ENCODE peak calls at places on chromosomes 2 and 18, in five cellular contexts. C is foreskin fibroblast, L is BJ, P is dermis microvascular lymphatic vessel endothelial cell, N is Daoy. X is an unnamed sample.

GRCh38 chr18:68796936-68797690 is 767 bp upstream of the CCDC102B start:
- DNase-seq in L (peak; percentile 51), N (peak; percentile 54), C (peak; percentile 78), P (peak; percentile 93), X (peak; percentile 70)

GRCh38 chr2:106885326-106885725 is 641 bp downstream of the ST6GAL2 start:
- DNase-seq in C (no peak), L (no peak), P (no peak), N (peak; percentile 39), X (no peak)

GRCh38 chr18:1505856-1506255 is 601.2 kb downstream of the ADCYAP1 start:
- DNase-seq in N (no peak), L (no peak), P (no peak), C (no peak), X (no peak)

GRCh38 chr2:47043142-47043890 is 111.8 kb downstream of the STPG4 start:
- DNase-seq in P (peak; percentile 88), L (peak; percentile 66), N (peak; percentile 97), C (peak; percentile 99), X (peak; percentile 93)

GRCh38 chr2:201116115-201116958 is at the start of gene CFLAR:
- DNase-seq in C (peak; percentile 67), P (peak; percentile 81), L (no peak), N (peak; percentile 82), X (no peak)

GRCh38 chr2:74922592-74923227 is 35.7 kb upstream of the POLE4 start:
- DNase-seq in L (no peak), N (no peak), P (no peak), C (no peak), X (no peak)

GRCh38 chr2:4903676-4904348 is 788.4 kb upstream of the SOX11 start:
- DNase-seq in C (no peak), L (no peak), N (no peak), P (no peak), X (no peak)

GRCh38 chr2:219285894-219286425 is 6.8 kb downstream of the DNAJB2 start:
- DNase-seq in C (peak; percentile 82), N (no peak), P (no peak), L (no peak), X (no peak)

GRCh38 chr18:11183621-11184020 is 34.3 kb upstream of the PIEZO2 start:
- DNase-seq in C (no peak), P (no peak), L (no peak), N (no peak), X (no peak)

GRCh38 chr2:177753682-177754475 is 318.7 kb downstream of the PDE11A start:
- DNase-seq in L (peak; percentile 75), C (peak; percentile 48), N (peak; percentile 62), P (peak; percentile 70), X (peak; percentile 69)

GRCh38 chr2:138015494-138015893 is 51.2 kb downstream of the HNMT start:
- DNase-seq in P (no peak), C (no peak), L (no peak), N (no peak), X (no peak)

GRCh38 chr2:111100765-111101162 is 19.9 kb upstream of the BCL2L11 start:
- DNase-seq in C (no peak), P (peak; percentile 9), L (no peak), N (peak; percentile 8), X (no peak)

GRCh38 chr18:79395761-79396404 is at the start of gene NFATC1:
- DNase-seq in N (peak; percentile 80), L (no peak), P (peak; percentile 89), C (peak; percentile 42), X (no peak)

GRCh38 chr18:67476585-67476984 is 39.9 kb downstream of the DSEL start:
- DNase-seq in L (peak; percentile 10), P (no peak), N (no peak), C (peak; percentile 53), X (peak; percentile 27)

GRCh38 chr18:56891116-56891515 is 240.0 kb downstream of the WDR7 start:
- DNase-seq in C (no peak), P (no peak), L (no peak), N (no peak), X (no peak)

GRCh38 chr2:30074023-30074422 is 72.8 kb upstream of the YPEL5 start:
- DNase-seq in C (peak; percentile 6), N (no peak), L (no peak), P (no peak), X (no peak)

GRCh38 chr2:143255899-143256298 is 126.7 kb downstream of the ARHGAP15 start:
- DNase-seq in N (no peak), L (no peak), P (no peak), C (no peak), X (no peak)

GRCh38 chr18:3836937-3837336 is 387.0 kb downstream of the TGIF1 start:
- DNase-seq in L (no peak), N (no peak), P (no peak), C (no peak), X (no peak)

GRCh38 chr18:27780061-27780740 is 396.7 kb downstream of the CDH2 start:
- DNase-seq in L (no peak), P (no peak), N (no peak), C (no peak), X (no peak)

GRCh38 chr18:11658989-11659388 is 30.1 kb upstream of the GNAL start:
- DNase-seq in P (no peak), N (no peak), L (no peak), C (no peak), X (no peak)

GRCh38 chr2:227186751-227187150 is 22.3 kb downstream of the COL4A3 start:
- DNase-seq in P (no peak), C (no peak), L (no peak), N (no peak), X (no peak)

GRCh38 chr18:62710417-62710816 is 4.9 kb upstream of the PHLPP1 start:
- DNase-seq in N (no peak), L (peak; percentile 71), P (no peak), C (peak; percentile 28), X (peak; percentile 47)

GRCh38 chr2:29010946-29011649 is 30.0 kb downstream of the TOGARAM2 start:
- DNase-seq in C (no peak), N (peak; percentile 41), L (no peak), P (no peak), X (no peak)